ENCODE peak calls at places on chromosomes 5 and 9, in seven cellular contexts. W is SIG-M5, Q is EL, M is AG09319, B is GM10248, R is ELF-1, C is right lobe of liver. J is an unnamed sample.

GRCh38 chr9:36991516-36992134 is 42.4 kb downstream of the PAX5 start:
- DNase-seq in W (no peak), Q (peak; percentile 41), C (no peak), R (peak; percentile 90), B (peak; percentile 60), M (no peak), J (peak; percentile 52)

GRCh38 chr9:114243240-114243639 is 79.7 kb upstream of the ORM1 start:
- DNase-seq in B (no peak), W (no peak), M (no peak), R (no peak), Q (no peak), C (no peak), J (no peak)

GRCh38 chr9:74772126-74772525 is 115.6 kb downstream of the TRPM6 start:
- DNase-seq in W (no peak), C (no peak), B (peak; percentile 35), Q (no peak), M (no peak), R (no peak), J (no peak)

GRCh38 chr5:81904166-81904565 is 67.7 kb upstream of the ATG10 start:
- DNase-seq in W (no peak), R (no peak), M (no peak), Q (no peak), C (no peak), B (no peak), J (no peak)

GRCh38 chr9:98539954-98540353 is 168.8 kb downstream of the GABBR2 start:
- DNase-seq in C (no peak), M (no peak), Q (peak; percentile 47), W (no peak), B (no peak), R (no peak), J (no peak)

GRCh38 chr9:114166606-114167572 is 11.6 kb downstream of the COL27A1 start:
- DNase-seq in C (no peak), R (peak; percentile 82), M (no peak), W (no peak), B (no peak), Q (peak; percentile 60), J (no peak)

GRCh38 chr5:152271420-152271819 is 133.7 kb downstream of the NMUR2 start:
- DNase-seq in W (no peak), C (no peak), B (no peak), Q (peak; percentile 16), M (no peak), R (peak; percentile 43), J (peak; percentile 59)

GRCh38 chr9:123998278-123998925 is 13.2 kb upstream of the LHX2 start:
- DNase-seq in C (no peak), M (no peak), W (no peak), Q (no peak), R (no peak), B (no peak), J (no peak)

GRCh38 chr5:9054322-9054721 is 491.6 kb downstream of the SEMA5A start:
- DNase-seq in C (no peak), R (no peak), M (no peak), B (no peak), W (no peak), Q (no peak), J (no peak)

GRCh38 chr5:140806834-140807775 is at the start of gene PCDHA4:
- DNase-seq in R (peak; percentile 85), W (no peak), M (no peak), C (no peak), Q (peak; percentile 13), B (no peak), J (peak; percentile 18)

GRCh38 chr5:95281211-95281610 is 3.7 kb downstream of the MCTP1 start:
- DNase-seq in M (no peak), Q (peak; percentile 32), B (no peak), C (no peak), W (no peak), R (peak; percentile 69), J (peak; percentile 37)

GRCh38 chr5:171307843-171308452 is 1.1 kb upstream of the TLX3 start:
- DNase-seq in Q (no peak), R (peak; percentile 22), W (no peak), B (no peak), M (no peak), C (no peak), J (no peak)

GRCh38 chr9:111153973-111154590 is 115.8 kb upstream of the LPAR1 start:
- DNase-seq in B (no peak), C (no peak), Q (no peak), W (no peak), R (no peak), M (no peak), J (no peak)

GRCh38 chr5:151186052-151186451 is 28.5 kb upstream of the ANXA6 start:
- DNase-seq in W (no peak), M (no peak), B (no peak), Q (no peak), R (no peak), C (no peak), J (no peak)

GRCh38 chr5:362978-363765 is 41.7 kb downstream of the AHRR start:
- DNase-seq in M (no peak), W (no peak), Q (no peak), R (no peak), C (peak; percentile 11), B (no peak), J (no peak)